ENCODE peak calls at places on chromosomes 16 and 17, in five cellular contexts. One of them, this sample, is unnamed.

GRCh38 chr17:81514735-81515529 is 2.3 kb upstream of the ACTG1 start:
- DNase-seq in tibial artery: peak
- DNase-seq in Daoy: peak
- DNase-seq in astrocyte of the spinal cord: peak
- DNase-seq in kidney glomerular epithelial cell: peak
- DNase-seq in this sample: peak

GRCh38 chr17:19331553-19332245 is 30.8 kb downstream of the B9D1 start:
- DNase-seq in tibial artery: no peak
- DNase-seq in Daoy: no peak
- DNase-seq in astrocyte of the spinal cord: no peak
- DNase-seq in kidney glomerular epithelial cell: no peak
- DNase-seq in this sample: no peak

GRCh38 chr16:48347980-48348379 is 37.2 kb downstream of the SIAH1 start:
- DNase-seq in tibial artery: no peak
- DNase-seq in Daoy: no peak
- DNase-seq in astrocyte of the spinal cord: no peak
- DNase-seq in kidney glomerular epithelial cell: no peak
- DNase-seq in this sample: no peak

GRCh38 chr17:74842599-74843351 is 16.9 kb downstream of the GRIN2C start:
- DNase-seq in tibial artery: no peak
- DNase-seq in Daoy: peak
- DNase-seq in astrocyte of the spinal cord: peak
- DNase-seq in kidney glomerular epithelial cell: peak
- DNase-seq in this sample: peak

GRCh38 chr16:72025404-72026114 is 17.0 kb downstream of the DHODH start:
- DNase-seq in tibial artery: no peak
- DNase-seq in Daoy: no peak
- DNase-seq in astrocyte of the spinal cord: no peak
- DNase-seq in kidney glomerular epithelial cell: no peak
- DNase-seq in this sample: no peak

GRCh38 chr16:87344931-87345631 is 27.9 kb upstream of the C16orf95 start:
- DNase-seq in tibial artery: no peak
- DNase-seq in Daoy: peak
- DNase-seq in astrocyte of the spinal cord: no peak
- DNase-seq in kidney glomerular epithelial cell: no peak
- DNase-seq in this sample: peak

GRCh38 chr17:79009397-79010303 is at the start of gene CANT1:
- DNase-seq in tibial artery: peak
- DNase-seq in Daoy: peak
- DNase-seq in astrocyte of the spinal cord: peak
- DNase-seq in kidney glomerular epithelial cell: peak
- DNase-seq in this sample: peak

GRCh38 chr16:69626256-69626655 is 60.5 kb downstream of the NFAT5 start:
- DNase-seq in tibial artery: no peak
- DNase-seq in Daoy: peak
- DNase-seq in astrocyte of the spinal cord: peak
- DNase-seq in kidney glomerular epithelial cell: no peak
- DNase-seq in this sample: no peak

GRCh38 chr16:23979426-23979825 is 143.6 kb downstream of the PRKCB start:
- DNase-seq in tibial artery: no peak
- DNase-seq in Daoy: no peak
- DNase-seq in astrocyte of the spinal cord: no peak
- DNase-seq in kidney glomerular epithelial cell: no peak
- DNase-seq in this sample: no peak

GRCh38 chr16:56781565-56781964 is 51.6 kb downstream of the NUP93 start:
- DNase-seq in tibial artery: no peak
- DNase-seq in Daoy: no peak
- DNase-seq in astrocyte of the spinal cord: peak
- DNase-seq in kidney glomerular epithelial cell: peak
- DNase-seq in this sample: no peak

GRCh38 chr16:90020260-90020837 is 1.1 kb upstream of the DBNDD1 start:
- DNase-seq in tibial artery: no peak
- DNase-seq in Daoy: peak
- DNase-seq in astrocyte of the spinal cord: peak
- DNase-seq in kidney glomerular epithelial cell: no peak
- DNase-seq in this sample: no peak

GRCh38 chr17:43953746-43954145 is at the start of gene PYY:
- DNase-seq in tibial artery: no peak
- DNase-seq in Daoy: no peak
- DNase-seq in astrocyte of the spinal cord: no peak
- DNase-seq in kidney glomerular epithelial cell: no peak
- DNase-seq in this sample: no peak

GRCh38 chr17:55391244-55391757 is 30.3 kb downstream of the MMD start:
- DNase-seq in tibial artery: no peak
- DNase-seq in Daoy: no peak
- DNase-seq in astrocyte of the spinal cord: no peak
- DNase-seq in kidney glomerular epithelial cell: no peak
- DNase-seq in this sample: no peak

GRCh38 chr17:957856-958421 is 21.6 kb downstream of the NXN start:
- DNase-seq in tibial artery: no peak
- DNase-seq in Daoy: no peak
- DNase-seq in astrocyte of the spinal cord: no peak
- DNase-seq in kidney glomerular epithelial cell: no peak
- DNase-seq in this sample: no peak

GRCh38 chr17:2034806-2035548 is 5.0 kb downstream of the DPH1 start:
- DNase-seq in tibial artery: no peak
- DNase-seq in Daoy: no peak
- DNase-seq in astrocyte of the spinal cord: no peak
- DNase-seq in kidney glomerular epithelial cell: no peak
- DNase-seq in this sample: no peak

GRCh38 chr17:28949185-28950016 is 1.9 kb downstream of the PHF12 start:
- DNase-seq in tibial artery: peak
- DNase-seq in Daoy: peak
- DNase-seq in astrocyte of the spinal cord: peak
- DNase-seq in kidney glomerular epithelial cell: no peak
- DNase-seq in this sample: no peak

GRCh38 chr17:75271955-75272847 is 1.2 kb upstream of the MIF4GD start:
- DNase-seq in tibial artery: no peak
- DNase-seq in Daoy: peak
- DNase-seq in astrocyte of the spinal cord: peak
- DNase-seq in kidney glomerular epithelial cell: no peak
- DNase-seq in this sample: no peak